ENCODE peak calls at places on chromosomes 11 and 22, in six cellular contexts. One of them, this sample, is unnamed.

GRCh38 chr11:8252388-8252787 is 11.3 kb downstream of the LMO1 start:
- DNase-seq in iris pigment epithelial cell: no peak
- DNase-seq in NCI-H146: no peak
- DNase-seq in pancreas: no peak
- DNase-seq in activated CD4-positive, alpha-beta T cell treated with anti-CD3 and anti-CD28 coated beads, Interleukin-2, amount 50 U/mL, for 48 hours: no peak
- DNase-seq in fibroblast of mammary gland: no peak
- DNase-seq in this sample: no peak

GRCh38 chr11:1759851-1760220 is 3.9 kb downstream of the CTSD start:
- DNase-seq in iris pigment epithelial cell: no peak
- DNase-seq in NCI-H146: no peak
- DNase-seq in pancreas: no peak
- DNase-seq in activated CD4-positive, alpha-beta T cell treated with anti-CD3 and anti-CD28 coated beads, Interleukin-2, amount 50 U/mL, for 48 hours: no peak
- DNase-seq in fibroblast of mammary gland: no peak
- DNase-seq in this sample: no peak

GRCh38 chr11:125945011-125945796 is 640 bp upstream of the VSIG10L2 start:
- DNase-seq in iris pigment epithelial cell: no peak
- DNase-seq in NCI-H146: no peak
- DNase-seq in pancreas: no peak
- DNase-seq in activated CD4-positive, alpha-beta T cell treated with anti-CD3 and anti-CD28 coated beads, Interleukin-2, amount 50 U/mL, for 48 hours: no peak
- DNase-seq in fibroblast of mammary gland: no peak
- DNase-seq in this sample: no peak

GRCh38 chr11:119377961-119378667 is 3.4 kb downstream of the USP2 start:
- DNase-seq in iris pigment epithelial cell: no peak
- DNase-seq in NCI-H146: peak
- DNase-seq in pancreas: no peak
- DNase-seq in activated CD4-positive, alpha-beta T cell treated with anti-CD3 and anti-CD28 coated beads, Interleukin-2, amount 50 U/mL, for 48 hours: no peak
- DNase-seq in fibroblast of mammary gland: no peak
- DNase-seq in this sample: no peak

GRCh38 chr11:11667056-11667455 is 45.3 kb upstream of the GALNT18 start:
- DNase-seq in iris pigment epithelial cell: no peak
- DNase-seq in NCI-H146: no peak
- DNase-seq in pancreas: no peak
- DNase-seq in activated CD4-positive, alpha-beta T cell treated with anti-CD3 and anti-CD28 coated beads, Interleukin-2, amount 50 U/mL, for 48 hours: no peak
- DNase-seq in fibroblast of mammary gland: peak
- DNase-seq in this sample: no peak

GRCh38 chr11:10418259-10418949 is 36.7 kb upstream of the AMPD3 start:
- DNase-seq in iris pigment epithelial cell: peak
- DNase-seq in NCI-H146: no peak
- DNase-seq in pancreas: no peak
- DNase-seq in activated CD4-positive, alpha-beta T cell treated with anti-CD3 and anti-CD28 coated beads, Interleukin-2, amount 50 U/mL, for 48 hours: no peak
- DNase-seq in fibroblast of mammary gland: peak
- DNase-seq in this sample: no peak

GRCh38 chr22:49213731-49214352 is 613.8 kb downstream of the BRD1 start:
- DNase-seq in iris pigment epithelial cell: no peak
- DNase-seq in NCI-H146: no peak
- DNase-seq in pancreas: no peak
- DNase-seq in activated CD4-positive, alpha-beta T cell treated with anti-CD3 and anti-CD28 coated beads, Interleukin-2, amount 50 U/mL, for 48 hours: no peak
- DNase-seq in fibroblast of mammary gland: no peak
- DNase-seq in this sample: no peak

GRCh38 chr11:111829185-111829968 is 42.0 kb downstream of the ALG9 start:
- DNase-seq in iris pigment epithelial cell: no peak
- DNase-seq in NCI-H146: no peak
- DNase-seq in pancreas: no peak
- DNase-seq in activated CD4-positive, alpha-beta T cell treated with anti-CD3 and anti-CD28 coated beads, Interleukin-2, amount 50 U/mL, for 48 hours: no peak
- DNase-seq in fibroblast of mammary gland: no peak
- DNase-seq in this sample: no peak

GRCh38 chr11:1460994-1461805 is 25.4 kb downstream of the MOB2 start:
- DNase-seq in iris pigment epithelial cell: no peak
- DNase-seq in NCI-H146: no peak
- DNase-seq in pancreas: no peak
- DNase-seq in activated CD4-positive, alpha-beta T cell treated with anti-CD3 and anti-CD28 coated beads, Interleukin-2, amount 50 U/mL, for 48 hours: no peak
- DNase-seq in fibroblast of mammary gland: peak
- DNase-seq in this sample: no peak

GRCh38 chr11:62048101-62048500 is 75.7 kb upstream of the INCENP start:
- DNase-seq in iris pigment epithelial cell: peak
- DNase-seq in NCI-H146: no peak
- DNase-seq in pancreas: no peak
- DNase-seq in activated CD4-positive, alpha-beta T cell treated with anti-CD3 and anti-CD28 coated beads, Interleukin-2, amount 50 U/mL, for 48 hours: no peak
- DNase-seq in fibroblast of mammary gland: peak
- DNase-seq in this sample: no peak

GRCh38 chr11:27740362-27741024 is 40.2 kb upstream of the BDNF start:
- DNase-seq in iris pigment epithelial cell: no peak
- DNase-seq in NCI-H146: no peak
- DNase-seq in pancreas: no peak
- DNase-seq in activated CD4-positive, alpha-beta T cell treated with anti-CD3 and anti-CD28 coated beads, Interleukin-2, amount 50 U/mL, for 48 hours: no peak
- DNase-seq in fibroblast of mammary gland: no peak
- DNase-seq in this sample: no peak

GRCh38 chr11:46251954-46252353 is 25.5 kb upstream of the CREB3L1 start:
- DNase-seq in iris pigment epithelial cell: no peak
- DNase-seq in NCI-H146: no peak
- DNase-seq in pancreas: no peak
- DNase-seq in activated CD4-positive, alpha-beta T cell treated with anti-CD3 and anti-CD28 coated beads, Interleukin-2, amount 50 U/mL, for 48 hours: no peak
- DNase-seq in fibroblast of mammary gland: no peak
- DNase-seq in this sample: no peak

GRCh38 chr11:102144357-102145342 is 34.4 kb downstream of the YAP1 start:
- DNase-seq in iris pigment epithelial cell: peak
- DNase-seq in NCI-H146: no peak
- DNase-seq in pancreas: no peak
- DNase-seq in activated CD4-positive, alpha-beta T cell treated with anti-CD3 and anti-CD28 coated beads, Interleukin-2, amount 50 U/mL, for 48 hours: no peak
- DNase-seq in fibroblast of mammary gland: peak
- DNase-seq in this sample: no peak

This sample was measured in GM12891.